ENCODE peak calls at places on chromosomes 16 and 17, in five cellular contexts. One of them, this sample, is unnamed.

GRCh38 chr17:10099051-10099571 is 99.3 kb downstream of the GAS7 start:
- DNase-seq in H9: no peak
- DNase-seq in colonic mucosa: no peak
- DNase-seq in MM.1S: no peak
- DNase-seq in mesendoderm: no peak
- DNase-seq in this sample: no peak

GRCh38 chr17:41784207-41784744 is 2.2 kb downstream of the JUP start:
- DNase-seq in colonic mucosa: peak; percentile 60
- DNase-seq in mesendoderm: peak; percentile 82
- DNase-seq in MM.1S: no peak
- DNase-seq in H9: peak; percentile 86
- DNase-seq in this sample: no peak

GRCh38 chr16:21184834-21185233 is 26.4 kb downstream of the LDAF1 start:
- DNase-seq in H9: no peak
- DNase-seq in colonic mucosa: no peak
- DNase-seq in mesendoderm: peak; percentile 19
- DNase-seq in MM.1S: no peak
- DNase-seq in this sample: no peak

GRCh38 chr16:1708768-1709180 is 2.8 kb downstream of the MAPK8IP3 start:
- DNase-seq in H9: no peak
- DNase-seq in MM.1S: no peak
- DNase-seq in mesendoderm: no peak
- DNase-seq in colonic mucosa: no peak
- DNase-seq in this sample: no peak

GRCh38 chr16:76577003-76577402 is 299.8 kb downstream of the CNTNAP4 start:
- DNase-seq in colonic mucosa: no peak
- DNase-seq in MM.1S: peak; percentile 11
- DNase-seq in mesendoderm: no peak
- DNase-seq in H9: no peak
- DNase-seq in this sample: no peak

GRCh38 chr17:58338907-58339774 is 10.5 kb upstream of the TSPOAP1 start:
- DNase-seq in MM.1S: peak; percentile 86
- DNase-seq in colonic mucosa: peak; percentile 67
- DNase-seq in mesendoderm: peak; percentile 94
- DNase-seq in H9: peak; percentile 95
- DNase-seq in this sample: peak; percentile 92

GRCh38 chr17:68421486-68421885 is 35.8 kb downstream of the WIPI1 start:
- DNase-seq in MM.1S: no peak
- DNase-seq in colonic mucosa: no peak
- DNase-seq in mesendoderm: no peak
- DNase-seq in H9: no peak
- DNase-seq in this sample: no peak

GRCh38 chr16:69410285-69410990 is 14.0 kb upstream of the CYB5B start:
- DNase-seq in colonic mucosa: no peak
- DNase-seq in mesendoderm: no peak
- DNase-seq in MM.1S: no peak
- DNase-seq in H9: no peak
- DNase-seq in this sample: no peak

GRCh38 chr16:88070989-88071625 is 119.9 kb downstream of the BANP start:
- DNase-seq in H9: no peak
- DNase-seq in MM.1S: no peak
- DNase-seq in mesendoderm: no peak
- DNase-seq in colonic mucosa: no peak
- DNase-seq in this sample: no peak

GRCh38 chr17:1154704-1155103 is 25.1 kb downstream of the ABR start:
- DNase-seq in H9: no peak
- DNase-seq in MM.1S: no peak
- DNase-seq in colonic mucosa: no peak
- DNase-seq in mesendoderm: no peak
- DNase-seq in this sample: no peak

GRCh38 chr16:84462296-84463210 is 41.9 kb downstream of the MEAK7 start:
- DNase-seq in colonic mucosa: no peak
- DNase-seq in mesendoderm: no peak
- DNase-seq in H9: peak; percentile 23
- DNase-seq in MM.1S: no peak
- DNase-seq in this sample: no peak

GRCh38 chr16:4685292-4685691 is 8.1 kb upstream of the NUDT16L1 start:
- DNase-seq in MM.1S: no peak
- DNase-seq in colonic mucosa: no peak
- DNase-seq in H9: no peak
- DNase-seq in mesendoderm: no peak
- DNase-seq in this sample: no peak

GRCh38 chr17:65487990-65488389 is 73.5 kb downstream of the AXIN2 start:
- DNase-seq in H9: no peak
- DNase-seq in colonic mucosa: no peak
- DNase-seq in mesendoderm: no peak
- DNase-seq in MM.1S: no peak
- DNase-seq in this sample: no peak

GRCh38 chr16:30937692-30938091 is 11.2 kb upstream of the ORAI3 start:
- DNase-seq in MM.1S: no peak
- DNase-seq in H9: no peak
- DNase-seq in mesendoderm: no peak
- DNase-seq in colonic mucosa: no peak
- DNase-seq in this sample: peak; percentile 74

GRCh38 chr17:73342057-73342522 is 30.3 kb upstream of the CDC42EP4 start:
- DNase-seq in colonic mucosa: peak; percentile 47
- DNase-seq in mesendoderm: peak; percentile 96
- DNase-seq in MM.1S: no peak
- DNase-seq in H9: peak; percentile 96
- DNase-seq in this sample: no peak

GRCh38 chr16:86844691-86845090 is 266.3 kb downstream of the FOXL1 start:
- DNase-seq in H9: no peak
- DNase-seq in colonic mucosa: no peak
- DNase-seq in mesendoderm: no peak
- DNase-seq in MM.1S: no peak
- DNase-seq in this sample: no peak

GRCh38 chr16:75116081-75116910 is at the start of gene LDHD:
- DNase-seq in mesendoderm: peak; percentile 61
- DNase-seq in H9: peak; percentile 88
- DNase-seq in MM.1S: peak; percentile 36
- DNase-seq in colonic mucosa: peak; percentile 83
- DNase-seq in this sample: no peak

GRCh38 chr17:70886648-70887047 is 717.3 kb downstream of the KCNJ2 start:
- DNase-seq in mesendoderm: peak; percentile 52
- DNase-seq in MM.1S: no peak
- DNase-seq in H9: no peak
- DNase-seq in colonic mucosa: no peak
- DNase-seq in this sample: no peak

GRCh38 chr17:19534562-19535149 is 1.0 kb downstream of the SLC47A1 start:
- DNase-seq in H9: no peak
- DNase-seq in mesendoderm: no peak
- DNase-seq in MM.1S: no peak
- DNase-seq in colonic mucosa: no peak
- DNase-seq in this sample: peak; percentile 22

GRCh38 chr16:11328172-11329079 is 16.8 kb upstream of the RMI2 start:
- DNase-seq in H9: peak; percentile 97
- DNase-seq in mesendoderm: peak; percentile 99
- DNase-seq in MM.1S: peak; percentile 93
- DNase-seq in colonic mucosa: peak; percentile 61
- DNase-seq in this sample: peak; percentile 73

GRCh38 chr16:2715519-2715918 is 4.5 kb downstream of the PRSS27 start:
- DNase-seq in colonic mucosa: peak; percentile 60
- DNase-seq in mesendoderm: peak; percentile 59
- DNase-seq in MM.1S: peak; percentile 32
- DNase-seq in H9: peak; percentile 77
- DNase-seq in this sample: peak; percentile 92

GRCh38 chr17:40021471-40021961 is 6.3 kb downstream of the CSF3 start:
- DNase-seq in H9: no peak
- DNase-seq in MM.1S: no peak
- DNase-seq in mesendoderm: no peak
- DNase-seq in colonic mucosa: no peak
- DNase-seq in this sample: no peak

GRCh38 chr16:27406729-27407128 is 4.8 kb downstream of the IL21R start:
- DNase-seq in MM.1S: no peak
- DNase-seq in H9: no peak
- DNase-seq in mesendoderm: no peak
- DNase-seq in colonic mucosa: no peak
- DNase-seq in this sample: no peak

GRCh38 chr16:11379420-11379819 is 34.2 kb downstream of the RMI2 start:
- DNase-seq in mesendoderm: no peak
- DNase-seq in MM.1S: no peak
- DNase-seq in H9: no peak
- DNase-seq in colonic mucosa: no peak
- DNase-seq in this sample: no peak

GRCh38 chr17:77366558-77367245 is 225.9 kb downstream of the SEC14L1 start:
- DNase-seq in H9: no peak
- DNase-seq in mesendoderm: no peak
- DNase-seq in colonic mucosa: peak; percentile 66
- DNase-seq in MM.1S: peak; percentile 83
- DNase-seq in this sample: no peak

GRCh38 chr17:16199093-16199492 is 16.2 kb downstream of the NCOR1 start:
- DNase-seq in mesendoderm: peak; percentile 30
- DNase-seq in H9: no peak
- DNase-seq in colonic mucosa: no peak
- DNase-seq in MM.1S: no peak
- DNase-seq in this sample: no peak

GRCh38 chr17:39700148-39700987 is 504 bp downstream of the ERBB2 start:
- DNase-seq in H9: no peak
- DNase-seq in colonic mucosa: no peak
- DNase-seq in MM.1S: no peak
- DNase-seq in mesendoderm: peak; percentile 65
- DNase-seq in this sample: no peak

GRCh38 chr16:56623637-56624036 is 1.9 kb upstream of the MT1E start:
- DNase-seq in colonic mucosa: no peak
- DNase-seq in MM.1S: no peak
- DNase-seq in mesendoderm: no peak
- DNase-seq in H9: no peak
- DNase-seq in this sample: no peak

GRCh38 chr17:82896071-82897000 is 56.5 kb upstream of the ZNF750 start:
- DNase-seq in MM.1S: no peak
- DNase-seq in H9: no peak
- DNase-seq in colonic mucosa: no peak
- DNase-seq in mesendoderm: no peak
- DNase-seq in this sample: no peak

GRCh38 chr16:27816561-27816960 is 247.0 kb downstream of the GSG1L start:
- DNase-seq in mesendoderm: no peak
- DNase-seq in MM.1S: no peak
- DNase-seq in H9: no peak
- DNase-seq in colonic mucosa: no peak
- DNase-seq in this sample: no peak

GRCh38 chr17:58734040-58734439 is 21.6 kb upstream of the PPM1E start:
- DNase-seq in colonic mucosa: no peak
- DNase-seq in H9: no peak
- DNase-seq in MM.1S: no peak
- DNase-seq in mesendoderm: no peak
- DNase-seq in this sample: no peak

DNA sequence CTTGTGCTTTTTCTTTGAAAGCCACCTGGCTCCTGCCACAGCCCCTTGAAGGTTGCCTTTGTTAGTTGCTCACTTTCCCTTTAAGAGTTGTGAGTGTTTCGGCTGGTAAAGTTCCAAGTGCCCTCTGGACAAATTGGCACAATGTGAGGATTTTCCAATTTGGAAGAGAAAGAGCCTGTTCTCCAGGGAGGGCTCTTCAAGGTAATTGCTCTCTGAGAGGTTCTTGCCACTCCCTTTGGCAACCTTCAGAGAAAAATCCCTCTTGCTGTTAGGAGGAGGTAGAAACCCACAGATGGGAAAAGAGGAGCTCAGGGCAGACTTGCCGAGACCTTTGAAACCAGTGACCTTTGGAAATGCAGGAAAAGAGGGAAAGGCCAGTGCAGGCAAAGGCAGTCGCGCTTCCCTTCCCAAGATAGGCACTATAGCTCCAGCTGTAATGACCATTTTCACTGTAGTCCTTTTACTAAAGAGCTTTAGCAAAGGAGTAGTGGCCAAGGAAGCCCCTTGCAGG is 49.0 kb upstream of the AKAP1 start:
- DNase-seq in colonic mucosa: peak; percentile 90
- DNase-seq in mesendoderm: no peak
- DNase-seq in H9: no peak
- DNase-seq in MM.1S: no peak
- DNase-seq in this sample: no peak
- H3K27ac ChIP-seq in colonic mucosa: peak overlapping the region; percentile 86
- H3K27ac ChIP-seq in mesendoderm: no peak overlapping the region
- H3K27ac ChIP-seq in H9: no peak overlapping the region
- H3K27ac ChIP-seq in MM.1S: no peak overlapping the region
- H3K27ac ChIP-seq in this sample: no peak overlapping the region

DNA sequence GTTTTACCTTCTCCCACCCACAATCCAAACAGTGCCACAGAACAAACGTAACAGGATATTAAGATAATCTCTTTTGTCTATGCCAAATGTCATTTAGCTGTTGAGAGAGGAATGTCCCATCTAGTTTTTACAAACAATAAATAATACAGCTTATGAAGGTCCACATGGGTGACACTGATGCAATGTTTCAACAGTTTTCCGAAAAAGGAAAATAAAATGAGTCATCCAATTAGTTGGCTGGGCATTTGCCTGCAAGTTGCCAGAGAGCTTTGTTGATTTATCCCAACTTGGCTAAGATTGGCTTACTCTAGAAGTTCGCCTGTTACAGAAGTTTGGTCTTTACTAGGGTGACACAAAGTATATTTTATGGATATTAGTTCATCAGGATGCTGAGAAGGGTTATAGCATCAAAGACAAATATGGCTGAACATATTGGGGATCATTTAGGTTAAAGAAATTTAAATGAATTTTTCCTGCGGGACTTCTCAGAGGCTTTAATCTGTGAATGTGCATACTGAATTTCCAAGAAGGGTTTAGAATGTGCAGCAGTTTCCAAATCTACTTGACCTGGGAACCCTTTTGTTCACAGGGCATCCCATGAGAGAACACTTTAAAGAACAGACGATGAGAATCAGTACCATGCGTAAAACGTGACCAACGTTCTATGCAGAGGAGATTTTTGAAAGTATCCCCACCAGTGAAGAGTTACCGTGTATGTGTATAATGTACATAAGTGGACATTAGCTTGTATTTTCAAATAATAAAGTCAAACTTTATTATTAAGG is 73.1 kb downstream of the CDH13 start:
- DNase-seq in MM.1S: no peak
- DNase-seq in mesendoderm: peak; percentile 45
- DNase-seq in colonic mucosa: peak; percentile 22
- DNase-seq in H9: no peak
- DNase-seq in this sample: no peak
- H3K9ac ChIP-seq in MM.1S: no peak overlapping the region
- H3K9ac ChIP-seq in mesendoderm: no peak overlapping the region
- H3K9ac ChIP-seq in colonic mucosa: no peak overlapping the region
- H3K9ac ChIP-seq in H9: no peak overlapping the region
- H3K9ac ChIP-seq in this sample: no peak overlapping the region

GRCh38 chr17:78642707-78643106 is 65.5 kb upstream of the DNAH17 start:
- DNase-seq in colonic mucosa: no peak
- DNase-seq in mesendoderm: no peak
- DNase-seq in MM.1S: no peak
- DNase-seq in H9: no peak
- DNase-seq in this sample: no peak
- H3K4me1 ChIP-seq in colonic mucosa: no peaks in the 10 kb centered on the region
- H3K4me1 ChIP-seq in mesendoderm: no peaks in the 10 kb centered on the region
- H3K4me1 ChIP-seq in MM.1S: peaks cover 7% of the 10 kb centered on the region
- H3K4me1 ChIP-seq in H9: no peaks in the 10 kb centered on the region
- H3K4me1 ChIP-seq in this sample: no peaks in the 10 kb centered on the region

DNA sequence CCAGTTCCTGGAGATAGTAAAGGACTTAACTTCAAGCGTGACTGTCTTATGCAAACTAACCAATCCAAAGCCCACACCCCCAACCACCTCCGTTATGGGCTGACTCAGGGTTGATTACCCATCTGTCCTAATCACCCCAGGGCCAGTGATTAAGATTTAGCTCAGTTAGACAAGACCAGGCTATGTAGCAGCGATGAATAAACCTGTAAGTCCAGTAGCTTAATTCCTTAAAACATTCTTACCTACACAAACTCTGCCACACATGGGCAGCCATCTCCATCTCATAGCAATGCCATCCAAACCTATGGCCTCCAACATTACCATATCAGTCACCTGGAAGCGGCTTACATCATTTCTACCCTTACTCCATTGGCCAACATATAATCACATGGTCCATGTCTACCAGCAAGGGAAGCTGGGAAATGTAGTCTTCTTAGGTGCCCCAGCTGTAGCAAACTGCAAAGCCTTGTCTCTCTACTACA is 266.7 kb downstream of the SHISA9 start:
- DNase-seq in MM.1S: no peak
- DNase-seq in colonic mucosa: no peak
- DNase-seq in mesendoderm: peak; percentile 92
- DNase-seq in H9: peak; percentile 67
- DNase-seq in this sample: no peak
- H3K27ac ChIP-seq in MM.1S: no peak overlapping the region
- H3K27ac ChIP-seq in colonic mucosa: no peak overlapping the region
- H3K27ac ChIP-seq in mesendoderm: no peak overlapping the region
- H3K27ac ChIP-seq in H9: no peak overlapping the region
- H3K27ac ChIP-seq in this sample: no peak overlapping the region

This sample was measured in DND-41.